ENCODE peak calls at places on chromosome 1, in four cellular contexts. Q is CD8-positive, alpha-beta memory T cell; Y is endothelial cell of umbilical vein; X is B cell. M is an unnamed sample.

GRCh38 chr1:224542783-224543440 is 73.2 kb upstream of the CNIH3 start:
- DNase-seq in Q (no peak), Y (peak; percentile 96), X (no peak), M (peak; percentile 99)

GRCh38 chr1:22952694-22953391 is 19.8 kb downstream of the LACTBL1 start:
- DNase-seq in Q (no peak), Y (no peak), X (no peak), M (no peak)

GRCh38 chr1:10821388-10821787 is 24.9 kb upstream of the CASZ1 start:
- DNase-seq in Q (no peak), Y (no peak), X (no peak), M (no peak)

GRCh38 chr1:226738421-226738994 is 574 bp downstream of the ITPKB start:
- DNase-seq in Q (peak; percentile 44), Y (peak; percentile 48), X (peak; percentile 59), M (peak; percentile 59)

GRCh38 chr1:244780311-244780710 is 55.1 kb upstream of the COX20 start:
- DNase-seq in Q (no peak), Y (no peak), X (no peak), M (no peak)

GRCh38 chr1:71196685-71197084 is 115.8 kb upstream of the ZRANB2 start:
- DNase-seq in Q (no peak), Y (peak; percentile 16), X (no peak), M (no peak)

GRCh38 chr1:91717839-91718238 is 168.1 kb downstream of the TGFBR3 start:
- DNase-seq in Q (no peak), Y (no peak), X (no peak), M (no peak)

GRCh38 chr1:241531195-241532172 is 694 bp upstream of the KMO start:
- DNase-seq in Q (peak; percentile 61), Y (peak; percentile 79), X (peak; percentile 76), M (peak; percentile 79)

GRCh38 chr1:68085752-68086151 is 35.3 kb upstream of the DIRAS3 start:
- DNase-seq in Q (no peak), Y (no peak), X (no peak), M (no peak)

GRCh38 chr1:168106274-168106673 is 30.5 kb downstream of the GPR161 start:
- DNase-seq in Q (no peak), Y (no peak), X (no peak), M (no peak)

GRCh38 chr1:8517579-8518489 is 199.9 kb downstream of the SLC45A1 start:
- DNase-seq in Q (no peak), Y (peak; percentile 53), X (no peak), M (peak; percentile 23)

GRCh38 chr1:165355221-165355976 is 1.1 kb downstream of the LMX1A start:
- DNase-seq in Q (no peak), Y (no peak), X (no peak), M (no peak)

GRCh38 chr1:237864338-237865244 is 26.1 kb downstream of the ZP4 start:
- DNase-seq in Q (no peak), Y (no peak), X (peak; percentile 4), M (no peak)

GRCh38 chr1:67536957-67537646 is 106.9 kb upstream of the SERBP1 start:
- DNase-seq in Q (no peak), Y (no peak), X (no peak), M (no peak)

GRCh38 chr1:109935451-109935900 is 24.8 kb downstream of the CSF1 start:
- DNase-seq in Q (no peak), Y (no peak), X (no peak), M (peak; percentile 34)

GRCh38 chr1:7893529-7894180 is 40.8 kb upstream of the UTS2 start:
- DNase-seq in Q (no peak), Y (no peak), X (no peak), M (no peak)

GRCh38 chr1:237152506-237153335 is 110.7 kb downstream of the RYR2 start:
- DNase-seq in Q (no peak), Y (no peak), X (no peak), M (no peak)

GRCh38 chr1:14924455-14925325 is 228.9 kb upstream of the TMEM51 start:
- DNase-seq in Q (no peak), Y (peak; percentile 45), X (peak; percentile 11), M (peak; percentile 60)

M was measured in dermis blood vessel endothelial cell.